ENCODE peak calls at places on chromosomes 1 and 21, in five cellular contexts. F is fibroblast of the conjunctiva, L is immature natural killer cell, Y is NCI-H1092 treated with DMSO at 0.1 percent for 48 hours, R is AML-193. Z is an unnamed sample.

GRCh38 chr1:109910123-109910962 is at the start of gene CSF1:
- DNase-seq in F (peak; percentile 85), R (no peak), L (peak; percentile 47), Y (peak; percentile 47), Z (no peak)

GRCh38 chr1:223364685-223365382 is 858 bp upstream of the SUSD4 start:
- DNase-seq in R (no peak), Y (peak; percentile 64), F (no peak), L (no peak), Z (no peak)

GRCh38 chr1:241611063-241611462 is 29.1 kb downstream of the CHML start:
- DNase-seq in L (peak; percentile 40), R (peak; percentile 54), Y (peak; percentile 75), F (peak; percentile 60), Z (peak; percentile 42)

GRCh38 chr1:35768350-35769187 is 1.2 kb downstream of the CLSPN start:
- DNase-seq in L (no peak), Y (peak; percentile 29), R (no peak), F (no peak), Z (no peak)

GRCh38 chr1:244160455-244161020 is 109.5 kb downstream of the ZBTB18 start:
- DNase-seq in L (no peak), Y (no peak), F (no peak), R (peak; percentile 6), Z (no peak)

GRCh38 chr1:156625436-156626078 is 6.3 kb downstream of the HAPLN2 start:
- DNase-seq in F (no peak), Y (peak; percentile 47), L (peak; percentile 49), R (no peak), Z (no peak)

GRCh38 chr1:223837206-223837605 is 8.5 kb downstream of the TP53BP2 start:
- DNase-seq in F (no peak), Y (no peak), L (no peak), R (no peak), Z (no peak)

GRCh38 chr1:227685807-227686206 is 49.3 kb downstream of the JMJD4 start:
- DNase-seq in R (no peak), L (no peak), F (no peak), Y (no peak), Z (no peak)

GRCh38 chr21:33089439-33089838 is 19.5 kb downstream of the OLIG1 start:
- DNase-seq in Y (no peak), R (peak; percentile 60), L (no peak), F (no peak), Z (no peak)

GRCh38 chr1:1136547-1137230 is 20.8 kb upstream of the C1orf159 start:
- DNase-seq in Y (no peak), R (no peak), F (no peak), L (peak; percentile 15), Z (no peak)

GRCh38 chr21:41642399-41642798 is 124.5 kb downstream of the RIPK4 start:
- DNase-seq in R (no peak), Y (no peak), F (no peak), L (no peak), Z (no peak)

GRCh38 chr1:116067564-116067887 is 43.7 kb upstream of the MAB21L3 start:
- DNase-seq in F (peak; percentile 97), Y (no peak), R (no peak), L (no peak), Z (no peak)

GRCh38 chr21:33135925-33136324 is 66.0 kb downstream of the OLIG1 start:
- DNase-seq in F (no peak), L (no peak), R (no peak), Y (peak; percentile 66), Z (no peak)

GRCh38 chr1:223201967-223202366 is 58.9 kb upstream of the TLR5 start:
- DNase-seq in L (no peak), Y (no peak), R (no peak), F (no peak), Z (no peak)

GRCh38 chr1:109112056-109112651 is 1.8 kb upstream of the ELAPOR1 start:
- DNase-seq in L (peak; percentile 14), R (peak; percentile 62), F (no peak), Y (no peak), Z (no peak)

GRCh38 chr1:220044683-220045355 is 1.5 kb downstream of the EPRS1 start:
- DNase-seq in Y (no peak), F (no peak), L (no peak), R (peak; percentile 50), Z (no peak)

GRCh38 chr1:85047472-85048295 is 616 bp downstream of the MCOLN3 start:
- DNase-seq in L (no peak), F (no peak), R (no peak), Y (peak; percentile 15), Z (no peak)

GRCh38 chr1:112637257-112638108 is 17.9 kb downstream of the CAPZA1 start:
- DNase-seq in L (no peak), Y (no peak), R (no peak), F (peak; percentile 16), Z (no peak)

GRCh38 chr1:154743536-154744036 is 126.5 kb downstream of the KCNN3 start:
- DNase-seq in R (no peak), Y (no peak), L (no peak), F (no peak), Z (no peak)

GRCh38 chr21:42252267-42252666 is 33.3 kb downstream of the ABCG1 start:
- DNase-seq in L (no peak), F (no peak), R (no peak), Y (peak; percentile 33), Z (no peak)